ENCODE peak calls at places on chromosomes 1 and 21, in four cellular contexts. E is PC-3, G is neural progenitor cell, X is MM.1S. K is an unnamed sample.

GRCh38 chr1:76289692-76290091 is 215.1 kb downstream of the ST6GALNAC3 start:
- DNase-seq in E (no peak), G (no peak), X (no peak), K (no peak)

GRCh38 chr1:10626011-10626731 is 151.4 kb downstream of the PEX14 start:
- DNase-seq in E (no peak), G (no peak), X (no peak), K (no peak)

GRCh38 chr1:41366428-41367101 is 5.3 kb downstream of the FOXO6 start:
- DNase-seq in E (no peak), G (peak; percentile 48), X (no peak), K (no peak)

GRCh38 chr1:20339811-20340457 is 49.3 kb downstream of the VWA5B1 start:
- DNase-seq in E (no peak), G (peak; percentile 82), X (no peak), K (peak; percentile 84)

GRCh38 chr1:57424231-57425027 is 569 bp upstream of the DAB1 start:
- DNase-seq in E (no peak), G (peak; percentile 81), X (no peak), K (peak; percentile 83)

GRCh38 chr1:29210278-29211085 is 20.3 kb downstream of the MECR start:
- DNase-seq in E (no peak), G (no peak), X (no peak), K (no peak)

GRCh38 chr1:110237406-110238152 is 27.5 kb downstream of the KCNC4 start:
- DNase-seq in E (no peak), G (no peak), X (no peak), K (no peak)

GRCh38 chr1:56934400-56935080 is 31.3 kb downstream of the C8B start:
- DNase-seq in E (no peak), G (no peak), X (no peak), K (no peak)

GRCh38 chr1:23838401-23838866 is 13.2 kb upstream of the HMGCL start:
- DNase-seq in E (peak; percentile 49), G (peak; percentile 59), X (peak; percentile 52), K (peak; percentile 72)

GRCh38 chr1:43817304-43817939 is 110.1 kb downstream of the ST3GAL3 start:
- DNase-seq in E (no peak), G (no peak), X (no peak), K (no peak)

GRCh38 chr1:34619256-34619655 is 135.6 kb upstream of the GJB5 start:
- DNase-seq in E (no peak), G (no peak), X (no peak), K (no peak)

GRCh38 chr21:14876464-14876863 is 188.3 kb downstream of the NRIP1 start:
- DNase-seq in E (no peak), G (no peak), X (no peak), K (no peak)

GRCh38 chr1:42179900-42180329 is 15.4 kb upstream of the GUCA2A start:
- DNase-seq in E (no peak), G (no peak), X (no peak), K (no peak)

GRCh38 chr1:3357526-3358297 is 96.8 kb upstream of the ARHGEF16 start:
- DNase-seq in E (no peak), G (no peak), X (no peak), K (no peak)
- H3K4me2 ChIP-seq in E (no peak overlapping the region), G (no peak overlapping the region), X (no peak overlapping the region), K (no peak overlapping the region)

GRCh38 chr1:8398677-8399076 is 80.8 kb downstream of the SLC45A1 start:
- DNase-seq in E (no peak), G (no peak), X (no peak), K (no peak)
- H3F3A ChIP-seq in E (peaks cover 12% of the 10 kb centered on the region), G (peaks cover 32% of the 10 kb centered on the region), X (peaks cover 30% of the 10 kb centered on the region), K (no peaks in the 10 kb centered on the region)

GRCh38 chr1:168481586-168481985 is 62.2 kb downstream of the XCL2 start:
- DNase-seq in E (no peak), G (no peak), X (no peak), K (no peak)

GRCh38 chr1:168480997-168481396 is 62.8 kb downstream of the XCL2 start:
- DNase-seq in E (no peak), G (no peak), X (no peak), K (no peak)

GRCh38 chr1:168476588-168477379 is 67.0 kb downstream of the XCL2 start:
- DNase-seq in E (no peak), G (no peak), X (no peak), K (peak; percentile 32)

GRCh38 chr1:168474322-168474721 is 69.5 kb downstream of the XCL2 start:
- DNase-seq in E (no peak), G (no peak), X (no peak), K (no peak)

GRCh38 chr1:168477792-168478191 is 66.0 kb downstream of the XCL2 start:
- DNase-seq in E (no peak), G (no peak), X (no peak), K (no peak)
- H3K4me2 ChIP-seq in E (no peak overlapping the region), G (no peak overlapping the region), X (no peak overlapping the region), K (no peak overlapping the region)

GRCh38 chr1:94895518-94895917 is 31.4 kb downstream of the CNN3 start:
- DNase-seq in E (no peak), G (no peak), X (no peak), K (no peak)

GRCh38 chr1:94899756-94900155 is 27.2 kb downstream of the CNN3 start:
- DNase-seq in E (no peak), G (no peak), X (no peak), K (no peak)

GRCh38 chr1:94898486-94899385 is 28.2 kb downstream of the CNN3 start:
- DNase-seq in E (peak; percentile 35), G (no peak), X (no peak), K (no peak)

GRCh38 chr1:94892604-94893280 is 34.2 kb downstream of the CNN3 start:
- DNase-seq in E (no peak), G (no peak), X (no peak), K (no peak)

DNA sequence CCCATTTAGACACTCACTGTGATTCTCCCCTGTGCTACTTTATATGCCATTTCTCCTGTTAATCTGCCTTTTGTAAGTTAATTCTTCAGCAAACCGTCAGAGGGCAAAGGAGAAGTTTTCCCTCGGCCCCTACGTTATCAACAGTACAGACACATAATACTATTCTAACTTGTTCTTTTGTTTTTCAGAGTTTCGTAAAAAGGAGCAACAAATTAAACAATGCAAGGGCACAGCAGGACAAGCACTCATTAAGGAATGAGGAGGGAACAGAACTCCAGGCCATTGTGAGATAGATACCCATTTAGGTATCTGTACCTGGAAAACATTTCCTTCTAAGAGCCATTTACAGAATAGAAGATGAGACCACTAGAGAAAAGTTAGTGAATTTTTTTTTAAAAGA is 32.3 kb downstream of the CNN3 start:
- DNase-seq in E (no peak), G (peak; percentile 14), X (no peak), K (peak; percentile 56)
- H3F3A ChIP-seq in E (peaks cover 6% of the 10 kb centered on the region), G (peaks cover 84% of the 10 kb centered on the region), X (no peaks in the 10 kb centered on the region), K (no peaks in the 10 kb centered on the region)

GRCh38 chr1:82269466-82269865 is 468.7 kb downstream of the ADGRL2 start:
- DNase-seq in E (peak; percentile 46), G (no peak), X (no peak), K (no peak)
- H3K4me2 ChIP-seq in E (no peak overlapping the region), G (no peak overlapping the region), X (no peak overlapping the region), K (no peak overlapping the region)

DNA sequence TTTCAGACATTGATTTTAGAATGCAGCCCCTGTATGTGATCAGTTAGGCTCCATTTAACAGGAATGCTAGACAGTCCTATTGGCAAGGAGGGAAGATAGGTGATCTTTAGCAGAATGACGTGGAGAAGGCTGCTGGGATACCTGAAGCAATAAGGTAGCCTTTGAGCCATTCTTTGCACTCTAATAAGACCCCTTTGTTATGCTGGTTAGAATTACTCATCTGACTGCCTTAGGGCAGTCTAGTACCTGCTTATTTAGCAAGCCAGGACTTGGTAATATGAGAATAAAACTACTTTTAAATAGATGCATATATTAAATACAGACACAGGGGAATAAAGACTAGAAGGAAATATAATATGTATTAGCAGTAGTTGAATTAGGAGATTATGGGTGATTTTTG is 29.1 kb downstream of the NGF start:
- DNase-seq in E (no peak), G (no peak), X (no peak), K (no peak)
- H3F3A ChIP-seq in E (no peaks in the 10 kb centered on the region), G (no peaks in the 10 kb centered on the region), X (no peaks in the 10 kb centered on the region), K (no peaks in the 10 kb centered on the region)

DNA sequence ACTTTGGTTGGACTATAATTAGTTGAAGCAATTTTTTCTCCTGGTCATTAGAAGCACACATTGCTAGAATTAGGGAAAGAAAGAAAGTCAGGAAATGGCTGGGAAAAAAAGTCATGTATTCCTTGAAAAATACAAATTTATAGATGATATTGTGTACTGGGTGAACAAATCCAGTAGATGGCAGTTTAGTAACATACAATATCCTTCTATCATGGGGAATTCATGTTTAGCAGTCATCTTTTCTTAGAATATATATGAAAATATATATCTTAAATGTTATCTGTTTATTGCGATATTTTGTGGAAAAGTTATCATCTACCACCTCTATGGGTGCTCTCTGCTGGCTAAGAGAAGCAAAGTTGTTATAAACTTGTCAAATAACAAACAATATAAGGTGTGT is 13.1 kb upstream of the ZRANB2 start:
- DNase-seq in E (peak; percentile 53), G (no peak), X (no peak), K (no peak)
- H3K4me2 ChIP-seq in E (no peak overlapping the region), G (no peak overlapping the region), X (no peak overlapping the region), K (no peak overlapping the region)

GRCh38 chr1:51714374-51715019 is 97.6 kb downstream of the OSBPL9 start:
- DNase-seq in E (peak; percentile 16), G (no peak), X (no peak), K (no peak)
- H3F3A ChIP-seq in E (no peaks in the 10 kb centered on the region), G (no peaks in the 10 kb centered on the region), X (no peaks in the 10 kb centered on the region), K (no peaks in the 10 kb centered on the region)

GRCh38 chr1:171661076-171661650 is 8.7 kb upstream of the MYOC start:
- DNase-seq in E (peak; percentile 78), G (no peak), X (no peak), K (peak; percentile 32)
- H3K4me2 ChIP-seq in E (peak overlapping the region; percentile 1), G (no peak overlapping the region), X (no peak overlapping the region), K (no peak overlapping the region)

DNA sequence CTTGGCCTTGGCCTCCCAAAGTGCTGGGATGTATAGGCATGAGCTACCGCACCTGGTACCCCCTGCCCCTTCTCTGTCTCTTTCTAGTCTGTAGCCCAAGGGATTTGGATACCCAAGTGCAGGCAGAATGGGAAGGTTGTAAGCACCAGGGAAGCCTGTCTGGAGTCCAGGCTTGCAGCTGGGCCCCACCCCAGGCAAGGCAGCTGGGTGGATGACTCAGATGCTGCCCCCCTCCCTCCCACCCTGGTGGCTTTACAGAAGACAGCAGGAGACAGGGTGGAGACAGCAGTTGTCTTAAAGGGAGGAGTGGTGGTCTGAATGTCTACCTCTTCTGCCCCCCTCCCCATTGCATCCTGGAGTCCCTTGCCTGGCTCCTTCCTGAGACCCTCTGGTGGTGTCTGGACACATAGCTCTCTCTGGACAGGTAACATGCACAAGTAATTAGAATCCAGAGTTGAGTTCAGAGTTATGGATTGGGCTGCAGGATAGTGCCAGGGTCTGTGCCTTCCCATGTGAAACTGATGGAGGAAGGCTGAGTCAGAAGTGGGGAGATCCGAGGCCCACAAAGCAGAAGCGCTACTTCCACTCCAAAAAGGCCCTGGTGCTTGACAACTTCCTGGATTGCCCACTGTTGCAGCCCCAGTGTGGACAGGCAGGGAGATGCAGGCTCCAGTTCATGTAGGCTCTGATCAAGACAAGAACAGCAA is 5.1 kb downstream of the LMNA start:
- DNase-seq in E (peak; percentile 79), G (no peak), X (no peak), K (no peak)
- H3F3A ChIP-seq in E (peaks cover 6% of the 10 kb centered on the region), G (peaks cover 34% of the 10 kb centered on the region), X (no peaks in the 10 kb centered on the region), K (peaks cover 8% of the 10 kb centered on the region)

K was measured in GM23338.